ENCODE peak calls at places on chromosome 2, in seven cellular contexts. F is kidney, G is breast epithelium, R is bronchial epithelial cell, O is activated B cell treated with CpG ODN at 0.5 μM for 24 hours, H is B cell, T is glutamatergic neuron. B is an unnamed sample.

GRCh38 chr2:15919716-15920444 is 20.5 kb upstream of the MYCN start:
- DNase-seq in H (no peak), O (no peak), G (no peak), T (no peak), F (no peak), R (peak), B (no peak)

GRCh38 chr2:6986894-6987487 is 69.8 kb downstream of the RNF144A start:
- DNase-seq in H (no peak), R (no peak), O (no peak), T (no peak), F (no peak), G (no peak), B (no peak)

GRCh38 chr2:96260404-96261260 is 5.2 kb downstream of the TMEM127 start:
- DNase-seq in R (peak), H (peak), F (no peak), O (no peak), G (peak), T (peak), B (no peak)

GRCh38 chr2:45612741-45613140 is 1.7 kb upstream of the SRBD1 start:
- DNase-seq in O (no peak), R (peak), H (no peak), G (no peak), F (no peak), T (no peak), B (no peak)

GRCh38 chr2:112547333-112547732 is 5.1 kb downstream of the POLR1B start:
- DNase-seq in G (no peak), T (no peak), F (no peak), H (no peak), O (no peak), R (peak), B (no peak)

GRCh38 chr2:68908392-68908970 is 37.3 kb upstream of the BMP10 start:
- DNase-seq in T (no peak), O (peak), F (peak), G (peak), R (peak), H (peak), B (no peak)

GRCh38 chr2:118668431-118669424 is 178.7 kb downstream of the EN1 start:
- DNase-seq in G (no peak), R (peak), H (no peak), F (no peak), O (no peak), T (no peak), B (no peak)

GRCh38 chr2:73043978-73044832 is 27.3 kb downstream of the SFXN5 start:
- DNase-seq in G (no peak), O (no peak), R (no peak), F (no peak), T (no peak), H (no peak), B (no peak)

GRCh38 chr2:222835142-222835822 is 25.6 kb upstream of the ACSL3 start:
- DNase-seq in O (no peak), F (no peak), T (no peak), G (no peak), R (peak), H (no peak), B (no peak)

DNA sequence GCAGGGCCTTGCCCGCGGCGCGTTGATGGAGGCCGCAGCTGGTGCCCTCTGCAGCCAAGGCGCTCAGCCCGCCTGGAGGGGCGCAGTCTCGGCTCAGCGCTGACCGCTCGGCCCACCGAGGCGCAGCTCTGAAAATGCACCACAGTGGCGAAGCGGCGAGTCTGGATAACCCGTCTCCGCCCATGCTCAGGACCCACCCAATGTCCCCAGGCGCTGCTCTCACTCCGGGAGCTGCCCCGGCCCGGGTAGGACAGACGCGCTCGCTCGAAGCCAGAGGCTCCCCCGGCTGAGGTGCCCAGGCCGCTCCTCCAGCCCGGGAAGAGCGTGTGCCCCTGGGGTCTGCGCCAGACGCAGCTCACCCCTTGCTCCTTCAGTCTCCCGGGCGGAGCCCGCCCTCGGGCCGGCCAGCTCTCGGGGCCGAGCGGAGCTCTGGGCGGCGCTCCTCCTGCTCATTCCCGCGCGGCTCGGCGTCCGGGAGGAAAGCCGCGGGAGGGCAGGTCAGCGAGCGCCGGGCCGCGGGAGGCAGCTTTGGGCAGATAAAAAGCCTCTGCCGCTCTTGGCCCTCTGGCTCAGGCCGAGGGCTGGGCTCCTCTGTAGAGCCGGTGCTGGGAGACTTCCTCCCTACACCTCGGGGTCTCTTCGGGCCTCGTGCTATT is 1.6 kb upstream of the TBR1 start:
- DNase-seq in F (peak), O (no peak), H (peak), R (no peak), T (peak), G (no peak), B (no peak)
- TF ChIP-seq CTCF in F (no peak), O (no peak), H (no peak), R (no peak), T (peak), G (no peak), B (no peak)

GRCh38 chr2:63081404-63081803 is 30.8 kb downstream of the OTX1 start:
- DNase-seq in F (no peak), R (no peak), G (no peak), T (no peak), O (no peak), H (no peak), B (no peak)

GRCh38 chr2:63073994-63074393 is 23.4 kb downstream of the OTX1 start:
- DNase-seq in F (no peak), G (no peak), T (no peak), H (no peak), O (no peak), R (no peak), B (no peak)

GRCh38 chr2:63078852-63079606 is 28.4 kb downstream of the OTX1 start:
- DNase-seq in F (no peak), H (no peak), O (no peak), T (peak), R (peak), G (no peak), B (no peak)
- TF ChIP-seq CTCF in F (no peak), H (peak), O (no peak), T (peak), R (peak), G (no peak), B (no peak)

GRCh38 chr2:157784169-157784822 is 91.8 kb downstream of the ACVR1 start:
- DNase-seq in R (peak), G (peak), H (no peak), T (no peak), F (peak), O (no peak), B (no peak)

GRCh38 chr2:157780211-157780610 is 95.9 kb downstream of the ACVR1 start:
- DNase-seq in T (no peak), H (no peak), R (no peak), G (no peak), O (no peak), F (no peak), B (no peak)

GRCh38 chr2:157779794-157780193 is 96.3 kb downstream of the ACVR1 start:
- DNase-seq in O (no peak), T (no peak), G (no peak), R (no peak), F (no peak), H (no peak), B (no peak)

GRCh38 chr2:157783180-157783579 is 93.0 kb downstream of the ACVR1 start:
- DNase-seq in R (no peak), F (no peak), O (no peak), T (no peak), H (no peak), G (no peak), B (no peak)

GRCh38 chr2:157782057-157782845 is 93.9 kb downstream of the ACVR1 start:
- DNase-seq in H (no peak), F (no peak), T (no peak), R (peak), O (no peak), G (no peak), B (no peak)
- TF ChIP-seq CTCF in H (no peak), F (no peak), T (peak), R (peak), O (no peak), G (no peak), B (peak)

GRCh38 chr2:216006164-216006663 is 7.1 kb downstream of the MREG start:
- DNase-seq in H (no peak), T (no peak), F (peak), O (peak), G (peak), R (peak), B (no peak)
- TF ChIP-seq CTCF in H (no peak), T (no peak), F (no peak), O (no peak), G (no peak), R (no peak), B (no peak)

DNA sequence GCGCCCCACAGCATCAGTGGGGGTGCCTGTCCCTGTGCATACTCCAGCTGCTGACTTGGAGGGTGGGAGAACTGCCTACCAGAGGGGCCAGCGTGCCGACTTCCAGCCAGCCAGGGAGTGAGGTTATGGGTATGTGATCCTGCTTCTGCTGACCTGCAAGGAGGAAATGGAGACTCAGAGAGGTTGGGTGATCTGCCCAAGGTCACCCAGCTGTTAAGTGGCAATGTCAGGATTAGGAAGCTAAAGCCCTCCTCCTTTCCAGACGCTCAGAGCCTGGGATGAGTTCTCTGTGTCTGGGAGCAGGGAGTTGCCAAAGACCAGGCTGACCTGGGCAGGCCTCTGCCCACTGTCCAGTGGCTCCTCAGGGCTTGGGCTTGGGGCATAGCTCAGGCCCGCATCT is 169.6 kb downstream of the GLI2 start:
- DNase-seq in F (peak), H (no peak), R (no peak), O (no peak), G (no peak), T (no peak), B (no peak)
- TF ChIP-seq CTCF in F (no peak), H (no peak), R (no peak), O (no peak), G (no peak), T (no peak), B (no peak)

GRCh38 chr2:101473581-101473910 is 1.4 kb downstream of the RFX8 start:
- DNase-seq in T (no peak), R (no peak), F (no peak), G (no peak), O (no peak), H (no peak), B (no peak)
- TF ChIP-seq CTCF in T (no peak), R (no peak), F (no peak), G (no peak), O (no peak), H (no peak), B (no peak)

GRCh38 chr2:240297553-240298315 is 137.7 kb upstream of the GPC1 start:
- DNase-seq in R (no peak), F (no peak), H (no peak), O (no peak), G (peak), T (no peak), B (no peak)

GRCh38 chr2:240300261-240300821 is 135.1 kb upstream of the GPC1 start:
- DNase-seq in G (no peak), O (no peak), F (no peak), R (no peak), H (no peak), T (no peak), B (no peak)

GRCh38 chr2:240298316-240298790 is 137.1 kb upstream of the GPC1 start:
- DNase-seq in H (no peak), R (no peak), T (no peak), F (no peak), G (peak), O (no peak), B (no peak)

GRCh38 chr2:240299710-240300068 is 135.8 kb upstream of the GPC1 start:
- DNase-seq in H (no peak), R (no peak), F (no peak), T (no peak), O (no peak), G (no peak), B (no peak)

DNA sequence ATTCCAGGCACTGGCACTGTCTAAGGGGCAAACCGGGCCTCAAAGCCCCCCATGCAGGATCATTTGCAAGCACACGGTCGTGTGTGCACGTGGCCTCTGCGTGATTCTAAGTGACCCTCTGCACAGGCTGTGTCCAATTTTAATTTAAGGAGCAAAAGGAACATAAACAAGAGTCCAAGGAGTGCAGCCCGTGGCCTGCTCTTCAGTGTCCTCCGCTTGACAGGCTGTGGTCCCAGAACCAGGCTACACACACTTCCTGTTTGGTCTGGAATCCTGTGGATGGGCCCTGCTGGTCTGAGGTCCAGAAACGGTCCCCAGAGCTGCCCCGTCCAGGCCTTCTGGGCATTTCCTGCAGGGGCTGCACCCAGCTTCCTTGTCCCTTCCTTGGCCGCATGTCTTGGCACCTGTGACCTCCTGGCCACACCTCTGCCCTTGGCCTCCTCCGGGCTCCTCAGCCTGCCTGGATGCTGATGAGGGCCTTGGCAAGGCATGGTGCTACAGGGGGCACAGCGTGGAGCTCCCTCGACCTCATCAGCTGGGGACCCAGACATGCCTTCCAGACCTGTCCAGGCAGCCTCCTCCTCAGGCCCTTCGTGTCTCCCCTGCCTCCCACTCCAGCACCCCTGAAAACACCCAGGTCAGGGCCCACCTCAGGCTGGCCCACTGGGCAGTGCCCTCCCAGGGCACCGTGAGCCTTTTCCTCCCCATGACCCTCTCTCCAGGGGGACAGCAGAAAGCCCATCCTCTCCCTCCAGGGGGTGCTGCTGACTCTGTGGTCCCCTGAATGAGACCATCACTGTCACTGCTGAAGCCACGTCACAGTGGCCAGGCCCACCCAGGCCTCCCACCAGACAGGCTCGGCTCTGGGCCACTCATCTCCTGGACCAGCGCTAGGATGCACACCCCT is 136.4 kb upstream of the GPC1 start:
- DNase-seq in T (no peak), O (no peak), F (no peak), G (peak), R (no peak), H (no peak), B (no peak)
- TF ChIP-seq CTCF in T (no peak), O (no peak), F (no peak), G (no peak), R (no peak), H (no peak), B (no peak)

GRCh38 chr2:25169073-25169470 is 692 bp upstream of the POMC start:
- DNase-seq in O (no peak), G (no peak), T (no peak), R (no peak), F (no peak), H (no peak), B (no peak)

GRCh38 chr2:25170888-25171287 is 2.5 kb upstream of the POMC start:
- DNase-seq in O (no peak), R (no peak), T (no peak), H (no peak), G (no peak), F (no peak), B (no peak)

GRCh38 chr2:25168256-25169072 is at the start of gene POMC:
- DNase-seq in G (no peak), H (peak), R (peak), F (peak), T (no peak), O (peak), B (peak)

GRCh38 chr2:25164526-25164925 is 3.9 kb downstream of the POMC start:
- DNase-seq in G (no peak), O (no peak), T (no peak), H (no peak), F (no peak), R (no peak), B (no peak)

DNA sequence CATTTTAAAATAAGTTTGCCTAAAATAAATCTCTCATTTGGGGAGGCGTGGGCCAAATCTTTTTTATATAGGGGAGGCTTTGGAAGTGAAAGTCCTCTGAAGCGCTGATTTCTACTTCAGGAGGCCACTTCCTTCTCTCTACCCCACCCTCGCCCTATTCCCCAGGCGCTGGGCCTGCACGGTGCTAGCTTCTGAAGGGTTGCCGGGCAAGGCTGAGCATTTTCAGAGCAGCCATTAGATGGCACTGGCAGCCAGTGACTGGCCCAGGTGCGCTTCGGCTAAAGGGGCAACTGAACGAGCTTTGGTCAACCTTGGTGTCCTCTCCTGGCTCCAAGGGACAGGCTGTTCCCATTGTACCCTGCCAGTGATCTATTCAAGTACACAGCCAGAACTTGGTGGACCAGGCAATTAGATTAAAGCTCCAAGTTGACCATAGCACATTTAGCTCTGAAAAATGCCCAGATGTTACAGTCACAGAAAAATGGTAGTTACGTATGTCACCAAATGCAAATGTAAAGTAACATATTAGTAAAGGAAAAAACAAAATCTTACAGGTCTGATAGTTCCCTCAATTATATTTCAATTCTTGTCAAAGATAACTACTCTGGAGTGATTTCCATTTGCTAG is 2.3 kb downstream of the POMC start:
- DNase-seq in T (no peak), O (peak), F (no peak), R (no peak), G (no peak), H (peak), B (no peak)
- TF ChIP-seq CTCF in T (no peak), O (peak), F (peak), R (peak), G (no peak), H (peak), B (no peak)

DNA sequence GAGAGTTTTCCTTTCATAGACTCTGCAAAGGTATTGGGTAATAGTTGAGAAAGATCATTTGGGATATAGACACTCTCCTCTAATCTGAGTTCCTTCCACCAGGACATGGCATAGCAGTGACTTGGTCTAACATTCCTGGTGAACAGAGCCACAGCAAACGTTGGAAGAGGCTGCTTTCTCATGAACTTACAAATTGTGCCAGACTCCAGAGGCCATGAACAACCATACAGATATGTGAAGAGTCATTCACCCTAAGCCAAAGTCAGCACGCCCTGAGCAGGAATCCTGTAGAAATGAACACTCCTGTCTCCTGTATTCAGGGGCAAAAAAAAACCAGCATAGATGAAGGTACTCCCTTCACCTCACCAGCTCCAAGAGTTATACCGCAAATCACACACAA is 152.8 kb downstream of the TMEM18 start:
- DNase-seq in R (peak), O (no peak), G (no peak), F (no peak), T (no peak), H (no peak), B (no peak)
- TF ChIP-seq CTCF in R (no peak), O (no peak), G (no peak), F (no peak), T (no peak), H (no peak), B (no peak)

B was measured in mesothelial cell of epicardium.